ENCODE peak calls at places on chromosomes 12 and 14, in eight cellular contexts. R is heart right ventricle; F is lung; M is CD8-positive, alpha-beta T cell; Q is effector memory CD4-positive, alpha-beta T cell; S is left ventricle myocardium inferior; K is coronary artery; B is A549. N is an unnamed sample.

GRCh38 chr12:32661706-32662105 is 17.4 kb upstream of the DNM1L start:
- DNase-seq in M (no peak), B (no peak), S (no peak), R (no peak), Q (no peak), K (no peak), F (no peak), N (no peak)

GRCh38 chr12:95351745-95352144 is 122.2 kb upstream of the METAP2 start:
- DNase-seq in F (no peak), K (no peak), Q (no peak), R (peak), M (no peak), S (peak), B (no peak), N (no peak)

GRCh38 chr12:118680361-118680963 is 300.9 kb upstream of the SRRM4 start:
- DNase-seq in F (no peak), K (no peak), R (peak), Q (no peak), M (no peak), B (peak), S (peak), N (no peak)

GRCh38 chr12:62601765-62602444 is 135.3 kb downstream of the MON2 start:
- DNase-seq in S (no peak), Q (no peak), K (no peak), F (no peak), M (no peak), R (no peak), B (no peak), N (no peak)

GRCh38 chr14:76502219-76502618 is 126.3 kb downstream of the ESRRB start:
- DNase-seq in M (no peak), R (no peak), S (no peak), K (no peak), F (no peak), B (no peak), Q (no peak), N (no peak)

GRCh38 chr12:65175385-65175784 is 6.0 kb downstream of the LEMD3 start:
- DNase-seq in B (no peak), Q (no peak), K (no peak), R (no peak), S (no peak), M (no peak), F (no peak), N (no peak)

GRCh38 chr12:3313066-3313465 is 177.9 kb upstream of the PRMT8 start:
- DNase-seq in M (no peak), Q (no peak), S (no peak), R (no peak), F (no peak), B (no peak), K (no peak), N (no peak)

GRCh38 chr12:119372540-119372939 is 38.0 kb downstream of the CCDC60 start:
- DNase-seq in S (peak), R (peak), F (peak), B (no peak), Q (no peak), M (no peak), K (no peak), N (no peak)

GRCh38 chr14:21917699-21918436 is 244.2 kb upstream of the OR4E1 start:
- DNase-seq in B (peak), M (peak), Q (peak), S (no peak), F (no peak), K (no peak), R (peak), N (no peak)

GRCh38 chr12:102659200-102659911 is 179.0 kb upstream of the IGF1 start:
- DNase-seq in M (no peak), Q (no peak), K (no peak), R (no peak), S (no peak), F (no peak), B (peak), N (no peak)

GRCh38 chr12:62435337-62436163 is 31.1 kb upstream of the MON2 start:
- DNase-seq in M (no peak), F (peak), Q (no peak), B (peak), S (peak), R (peak), K (no peak), N (no peak)

GRCh38 chr12:11836282-11836963 is 186.9 kb downstream of the ETV6 start:
- DNase-seq in K (no peak), R (peak), M (no peak), Q (no peak), F (peak), B (no peak), S (no peak), N (no peak)

GRCh38 chr14:97723834-97724770 is 926.9 kb downstream of the VRK1 start:
- DNase-seq in S (no peak), K (no peak), F (no peak), M (no peak), B (peak), Q (no peak), R (no peak), N (no peak)

GRCh38 chr14:39266589-39266870 is 32.8 kb downstream of the MIA2 start:
- DNase-seq in K (peak), M (no peak), R (no peak), Q (no peak), B (peak), F (peak), S (no peak), N (no peak)

GRCh38 chr12:57543666-57544065 is 3.3 kb downstream of the DCTN2 start:
- DNase-seq in M (no peak), S (no peak), Q (no peak), F (no peak), B (no peak), K (no peak), R (no peak), N (no peak)

GRCh38 chr12:1553987-1554982 is 40.1 kb downstream of the FBXL14 start:
- DNase-seq in K (no peak), F (no peak), S (no peak), B (no peak), R (no peak), Q (no peak), M (no peak), N (no peak)

GRCh38 chr14:103762547-103762946 is 46.9 kb downstream of the ZFYVE21 start:
- DNase-seq in B (no peak), Q (no peak), K (no peak), F (no peak), R (no peak), M (no peak), S (no peak), N (no peak)

GRCh38 chr12:4027412-4027811 is 154.2 kb upstream of the PARP11 start:
- DNase-seq in Q (peak), F (no peak), K (no peak), M (peak), S (no peak), B (no peak), R (no peak), N (no peak)

GRCh38 chr12:80598004-80598606 is 109.3 kb upstream of the MYF6 start:
- DNase-seq in Q (no peak), K (no peak), F (no peak), R (no peak), M (no peak), S (no peak), B (peak), N (no peak)

GRCh38 chr12:59382678-59383425 is 213.0 kb upstream of the SLC16A7 start:
- DNase-seq in Q (no peak), M (no peak), F (no peak), B (no peak), R (no peak), K (no peak), S (no peak), N (no peak)

GRCh38 chr12:41531147-41531829 is 343.2 kb downstream of the PDZRN4 start:
- DNase-seq in S (peak), F (no peak), Q (no peak), K (peak), R (peak), B (no peak), M (no peak), N (peak)

GRCh38 chr14:90830931-90831701 is 14.9 kb upstream of the TTC7B start:
- DNase-seq in K (no peak), B (no peak), R (no peak), Q (no peak), M (no peak), S (no peak), F (no peak), N (no peak)

GRCh38 chr14:89164168-89165074 is 252.6 kb downstream of the FOXN3 start:
- DNase-seq in M (no peak), K (no peak), Q (no peak), F (no peak), S (no peak), R (no peak), B (no peak), N (no peak)

GRCh38 chr14:46432516-46432915 is 219.1 kb downstream of the RPL10L start:
- DNase-seq in M (no peak), B (no peak), S (no peak), F (no peak), Q (no peak), K (no peak), R (no peak), N (no peak)

GRCh38 chr12:9344540-9344939 is 136.3 kb upstream of the PZP start:
- DNase-seq in R (no peak), S (no peak), Q (no peak), M (no peak), K (no peak), B (no peak), F (no peak), N (no peak)

GRCh38 chr14:79483472-79483871 is 727.8 kb downstream of the DIO2 start:
- DNase-seq in M (no peak), S (no peak), K (no peak), Q (no peak), R (no peak), B (peak), F (no peak), N (no peak)

GRCh38 chr12:16347391-16348298 is at the start of gene MGST1:
- DNase-seq in M (no peak), F (peak), S (peak), Q (no peak), R (peak), K (no peak), B (peak), N (no peak)

GRCh38 chr12:108826807-108827721 is 30.3 kb downstream of the SSH1 start:
- DNase-seq in F (no peak), Q (no peak), R (no peak), B (no peak), S (peak), K (no peak), M (no peak), N (no peak)
- H3K27ac ChIP-seq in F (peak), Q (no peak), R (peak), B (peak), S (peak), K (peak), M (no peak), N (peak)

GRCh38 chr14:20632831-20633771 is 8.4 kb downstream of the OR6S1 start:
- DNase-seq in K (no peak), S (no peak), Q (peak), B (peak), M (no peak), R (no peak), F (peak), N (no peak)
- H3K27ac ChIP-seq in K (no peak), S (no peak), Q (no peak), B (peak), M (no peak), R (no peak), F (no peak), N (no peak)

DNA sequence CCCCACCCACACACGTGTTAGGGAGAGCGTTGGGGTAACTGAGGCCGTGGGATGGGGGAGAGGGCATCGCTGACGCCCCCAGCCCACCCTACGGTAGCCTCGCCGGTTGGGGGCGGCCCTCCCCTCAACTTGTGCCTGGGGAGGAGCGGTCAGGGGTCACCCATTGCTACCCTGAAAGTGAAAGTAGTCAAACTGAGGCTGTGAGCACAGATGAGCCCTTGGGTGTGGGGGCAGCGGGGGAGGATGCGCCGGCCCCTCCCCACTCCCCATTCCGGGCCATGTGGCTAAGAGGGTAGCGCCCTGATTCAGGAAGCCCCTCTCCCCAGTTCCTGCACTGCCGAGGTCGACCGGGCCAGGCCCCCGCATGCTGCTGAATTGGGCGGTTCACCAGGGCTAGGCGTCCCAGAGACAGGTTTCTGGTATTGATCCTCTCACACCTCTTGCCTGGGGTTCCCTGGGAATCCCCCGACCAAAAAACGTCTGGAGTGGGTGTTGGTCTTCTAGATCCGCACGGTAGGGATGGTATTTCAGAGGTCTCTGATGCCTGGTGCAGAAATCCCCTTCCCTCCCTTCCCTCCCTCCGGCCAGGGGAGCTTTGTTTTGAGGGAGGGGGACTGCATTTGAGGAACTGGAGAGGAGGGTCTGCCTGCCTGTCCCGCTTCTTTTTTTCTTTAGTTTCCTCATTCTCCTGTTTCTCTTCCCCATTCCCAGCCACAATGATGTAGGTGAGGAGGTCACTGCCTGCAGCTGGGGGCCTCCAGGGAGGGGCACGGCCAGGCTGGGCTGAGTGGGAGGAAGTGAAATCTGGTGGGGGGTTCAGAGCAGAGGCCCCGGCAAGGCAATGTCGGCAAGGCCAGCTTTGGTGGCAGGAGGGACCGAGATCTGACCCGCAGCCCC is 999 bp downstream of the SH2B3 start:
- DNase-seq in B (no peak), Q (peak), R (peak), F (no peak), S (peak), K (no peak), M (no peak), N (no peak)
- H3K27ac ChIP-seq in B (peak), Q (peak), R (peak), F (peak), S (peak), K (peak), M (peak), N (peak)

DNA sequence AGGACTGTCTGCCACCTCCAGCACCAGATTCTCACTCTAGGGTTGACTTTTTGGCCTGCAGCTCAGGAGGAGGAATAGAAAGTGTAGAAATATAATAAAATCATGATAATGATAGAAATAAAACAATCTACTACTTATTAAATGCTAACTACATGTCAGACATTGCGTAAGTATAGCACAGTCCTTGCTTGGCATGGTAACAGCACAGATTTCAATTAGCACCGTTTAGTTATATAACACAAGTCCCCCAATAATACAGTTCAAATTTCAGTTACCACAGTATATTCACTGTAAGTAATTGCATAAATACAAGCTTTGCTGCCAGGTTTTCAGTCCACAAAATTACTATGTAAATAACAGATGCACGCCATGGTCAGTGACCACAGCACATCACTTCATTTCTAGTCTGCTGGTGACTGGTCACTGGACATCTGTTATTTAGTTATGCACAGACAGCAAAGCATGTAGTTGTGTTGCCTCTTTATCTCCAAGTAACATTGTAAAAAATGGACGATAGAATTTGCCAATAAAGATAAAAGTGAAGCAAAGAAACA is 6.5 kb upstream of the GLT8D2 start:
- DNase-seq in Q (no peak), R (no peak), S (no peak), B (no peak), F (no peak), K (no peak), M (no peak), N (no peak)
- H3K27ac ChIP-seq in Q (no peak), R (peak), S (peak), B (no peak), F (peak), K (no peak), M (no peak), N (no peak)

GRCh38 chr14:50497351-50497750 is 35.0 kb downstream of the MAP4K5 start:
- DNase-seq in S (no peak), Q (no peak), M (no peak), R (no peak), K (no peak), F (no peak), B (no peak), N (no peak)

GRCh38 chr14:50501642-50502041 is 30.7 kb downstream of the MAP4K5 start:
- DNase-seq in S (no peak), Q (no peak), K (no peak), F (no peak), M (no peak), R (no peak), B (peak), N (no peak)
- H3K27ac ChIP-seq in S (no peak), Q (no peak), K (no peak), F (no peak), M (no peak), R (no peak), B (no peak), N (no peak)

GRCh38 chr14:50668008-50668851 is at the start of gene SAV1:
- DNase-seq in B (peak), K (peak), R (peak), M (peak), F (peak), Q (peak), S (peak), N (peak)
- H3K27ac ChIP-seq in B (peak), K (peak), R (peak), M (peak), F (peak), Q (peak), S (peak), N (peak)

DNA sequence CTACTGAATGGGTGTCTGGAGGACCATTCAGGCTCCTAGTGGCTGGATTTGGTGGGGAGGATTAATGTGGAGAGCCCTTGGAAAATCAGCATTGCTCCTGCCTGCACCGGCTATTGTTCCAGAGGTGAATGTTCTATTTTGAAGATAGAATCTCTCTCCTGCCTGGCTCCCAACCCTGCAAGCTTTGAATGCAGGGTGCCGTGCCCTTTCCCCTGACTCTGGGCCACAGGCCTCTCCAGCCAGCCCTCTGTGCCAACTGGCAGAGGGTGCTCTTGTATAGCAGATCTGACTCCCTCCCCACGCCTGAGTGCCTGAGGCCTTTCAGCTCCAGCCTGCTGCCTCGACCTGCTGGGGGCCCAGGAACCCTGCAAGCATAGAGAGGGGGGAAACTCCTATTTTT is 106.8 kb downstream of the TMEM260 start:
- DNase-seq in M (no peak), B (no peak), K (no peak), R (peak), F (no peak), Q (no peak), S (peak), N (no peak)
- H3K27ac ChIP-seq in M (no peak), B (no peak), K (no peak), R (no peak), F (no peak), Q (no peak), S (no peak), N (no peak)

GRCh38 chr12:115451151-115451784 is 767.3 kb upstream of the TBX3 start:
- DNase-seq in Q (no peak), K (no peak), M (no peak), S (no peak), B (no peak), F (no peak), R (peak), N (no peak)

GRCh38 chr12:115450710-115451109 is 766.7 kb upstream of the TBX3 start:
- DNase-seq in F (no peak), Q (no peak), B (no peak), K (no peak), S (no peak), M (no peak), R (no peak), N (no peak)

GRCh38 chr12:115455268-115455681 is 771.3 kb upstream of the TBX3 start:
- DNase-seq in S (no peak), Q (no peak), R (no peak), B (no peak), F (no peak), K (no peak), M (no peak), N (no peak)

GRCh38 chr12:115451785-115452736 is 768.1 kb upstream of the TBX3 start:
- DNase-seq in F (no peak), K (no peak), B (no peak), S (peak), Q (no peak), R (peak), M (no peak), N (no peak)

DNA sequence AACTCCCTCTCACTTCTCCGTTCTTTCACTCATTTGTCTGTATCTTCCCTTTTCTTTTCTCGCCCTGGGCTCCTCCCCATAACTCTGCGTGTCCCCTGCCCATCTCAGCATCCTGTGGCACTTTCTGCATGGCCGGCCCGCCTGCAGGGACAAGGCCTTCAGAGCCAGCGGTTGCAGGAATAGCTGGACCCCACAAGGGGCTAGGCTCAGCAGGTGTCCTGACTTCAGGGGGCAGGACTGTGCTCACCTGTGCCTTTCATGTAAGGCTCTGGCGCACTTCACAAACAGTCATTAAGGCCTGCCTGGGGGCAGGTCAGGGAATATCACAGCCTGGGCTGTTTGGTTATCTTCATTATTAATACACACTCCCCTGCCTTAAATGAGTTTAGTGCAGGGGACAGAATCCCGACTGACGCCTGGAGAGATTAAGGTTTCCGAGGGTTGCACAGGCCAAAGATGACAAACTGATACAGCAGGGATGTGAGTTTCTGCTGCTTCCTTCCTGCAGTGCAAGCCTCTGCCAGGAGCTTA is 768.8 kb upstream of the TBX3 start:
- DNase-seq in F (no peak), S (no peak), Q (no peak), R (no peak), M (no peak), B (no peak), K (no peak), N (no peak)
- H3K27ac ChIP-seq in F (no peak), S (peak), Q (no peak), R (peak), M (no peak), B (no peak), K (no peak), N (no peak)